ENCODE peak calls at places on chromosomes 7 and 10, in eight cellular contexts. A is cardiac fibroblast; R is NCI-H1417; P is kidney tubule cell; G is NCI-H1092; Y is stimulated activated CD8-positive, alpha-beta memory T cell treated with anti-CD3 and anti-CD28 coated beads, Interleukin-2, amount 100 ng/mL, for 48 hours; T is NCI-H1105; H is GM13976. I is an unnamed sample.

GRCh38 chr7:38373155-38373554 is 99.7 kb upstream of the TARP start:
- DNase-seq in A (peak; percentile 15), P (no peak), Y (no peak), G (no peak), T (no peak), H (no peak), R (no peak), I (no peak)

GRCh38 chr7:81167934-81168333 is 249.1 kb upstream of the SEMA3C start:
- DNase-seq in T (no peak), A (no peak), P (no peak), Y (no peak), H (no peak), R (no peak), G (no peak), I (no peak)

GRCh38 chr10:23051278-23051677 is 44.1 kb upstream of the MSRB2 start:
- DNase-seq in R (no peak), H (no peak), A (no peak), Y (no peak), G (no peak), P (no peak), T (no peak), I (no peak)

GRCh38 chr7:45290880-45291279 is 133.3 kb downstream of the RAMP3 start:
- DNase-seq in T (no peak), A (no peak), Y (no peak), P (no peak), H (no peak), R (no peak), G (no peak), I (no peak)

GRCh38 chr7:77644774-77645173 is 51.5 kb upstream of the RSBN1L start:
- DNase-seq in A (no peak), R (no peak), H (no peak), G (no peak), T (no peak), Y (no peak), P (no peak), I (no peak)

GRCh38 chr10:116753759-116754158 is 11.4 kb upstream of the HSPA12A start:
- DNase-seq in P (peak; percentile 96), Y (no peak), R (peak; percentile 61), H (no peak), A (peak; percentile 78), T (peak; percentile 76), G (peak; percentile 7), I (no peak)

GRCh38 chr7:130151591-130152269 is 53.5 kb downstream of the TMEM209 start:
- DNase-seq in P (no peak), A (peak; percentile 34), H (no peak), G (no peak), R (no peak), T (no peak), Y (no peak), I (no peak)

GRCh38 chr7:44279286-44279685 is 46.1 kb downstream of the CAMK2B start:
- DNase-seq in R (peak; percentile 64), G (no peak), Y (no peak), T (no peak), A (no peak), P (no peak), H (no peak), I (no peak)

GRCh38 chr10:127308031-127308430 is 111.6 kb upstream of the INSYN2A start:
- DNase-seq in P (no peak), A (no peak), T (no peak), Y (no peak), G (no peak), R (no peak), H (no peak), I (no peak)

GRCh38 chr7:155427411-155428038 is 30.4 kb upstream of the EN2 start:
- DNase-seq in Y (no peak), R (no peak), P (no peak), A (no peak), H (no peak), T (no peak), G (no peak), I (no peak)

GRCh38 chr10:71213127-71213616 is 802 bp downstream of the UNC5B start:
- DNase-seq in G (peak; percentile 29), T (peak; percentile 44), Y (no peak), P (peak; percentile 82), R (peak; percentile 76), A (peak; percentile 85), H (peak; percentile 41), I (peak; percentile 43)

GRCh38 chr10:23540401-23540800 is 101.5 kb downstream of the OTUD1 start:
- DNase-seq in P (no peak), A (no peak), G (no peak), R (no peak), T (no peak), Y (no peak), H (no peak), I (no peak)

GRCh38 chr10:52568309-52568708 is 204.3 kb downstream of the MBL2 start:
- DNase-seq in A (no peak), R (no peak), Y (no peak), T (no peak), G (no peak), H (no peak), P (no peak), I (no peak)

GRCh38 chr7:102424129-102424551 is 9.2 kb upstream of the ORAI2 start:
- DNase-seq in T (no peak), P (no peak), G (no peak), Y (no peak), R (no peak), H (no peak), A (no peak), I (no peak)

GRCh38 chr10:20852303-20852702 is 44.8 kb downstream of the NEBL start:
- DNase-seq in G (no peak), R (no peak), Y (no peak), H (no peak), A (no peak), P (no peak), T (no peak), I (no peak)

GRCh38 chr10:35027567-35027966 is 62.6 kb downstream of the CUL2 start:
- DNase-seq in A (peak; percentile 59), R (peak; percentile 9), G (no peak), Y (no peak), H (no peak), T (no peak), P (peak; percentile 18), I (no peak)

GRCh38 chr7:16718111-16718656 is 35.4 kb upstream of the TSPAN13 start:
- DNase-seq in T (no peak), Y (no peak), P (no peak), G (no peak), A (no peak), R (peak; percentile 33), H (no peak), I (no peak)

GRCh38 chr10:63115732-63116383 is 17.3 kb upstream of the NRBF2 start:
- DNase-seq in H (no peak), A (peak; percentile 98), P (peak; percentile 63), T (no peak), G (no peak), R (no peak), Y (no peak), I (peak; percentile 24)

GRCh38 chr7:28641752-28642546 is 229.6 kb downstream of the CREB5 start:
- DNase-seq in P (no peak), H (no peak), R (no peak), T (no peak), A (no peak), G (no peak), Y (no peak), I (no peak)

GRCh38 chr7:16661924-16662323 is 15.9 kb downstream of the BZW2 start:
- DNase-seq in A (no peak), G (no peak), H (no peak), T (no peak), Y (no peak), P (no peak), R (no peak), I (no peak)

GRCh38 chr7:112001089-112001826 is 204.9 kb downstream of the DOCK4 start:
- DNase-seq in Y (no peak), T (no peak), A (peak; percentile 89), H (no peak), G (no peak), P (peak; percentile 89), R (no peak), I (no peak)

GRCh38 chr7:46630031-46630430 is 709.0 kb upstream of the IGFBP3 start:
- DNase-seq in T (no peak), P (peak; percentile 9), H (no peak), G (peak; percentile 10), R (no peak), Y (no peak), A (peak; percentile 8), I (no peak)

GRCh38 chr10:64574371-64574770 is 1053.2 kb downstream of the REEP3 start:
- DNase-seq in Y (no peak), R (peak; percentile 68), G (no peak), P (peak; percentile 6), H (no peak), T (peak; percentile 44), A (no peak), I (no peak)

GRCh38 chr10:49605177-49605938 is 4.8 kb upstream of the SLC18A3 start:
- DNase-seq in H (no peak), A (no peak), Y (no peak), T (peak; percentile 75), G (peak; percentile 43), P (no peak), R (no peak), I (no peak)

GRCh38 chr10:33666686-33667480 is 332.4 kb upstream of the NRP1 start:
- DNase-seq in R (no peak), A (no peak), G (no peak), H (no peak), P (peak; percentile 7), T (no peak), Y (no peak), I (no peak)

GRCh38 chr10:91694170-91694794 is 61.4 kb upstream of the PPP1R3C start:
- DNase-seq in Y (no peak), T (no peak), G (no peak), P (peak; percentile 71), R (peak; percentile 29), A (peak; percentile 53), H (peak; percentile 58), I (no peak)

GRCh38 chr7:47465191-47465590 is 116.7 kb downstream of the TNS3 start:
- DNase-seq in H (no peak), A (peak; percentile 48), G (no peak), Y (no peak), T (no peak), P (no peak), R (no peak), I (no peak)

GRCh38 chr7:2880882-2881281 is 36.8 kb upstream of the GNA12 start:
- DNase-seq in R (no peak), T (no peak), P (no peak), A (peak; percentile 38), G (no peak), H (no peak), Y (no peak), I (no peak)

GRCh38 chr7:114575098-114575497 is 160.5 kb downstream of the FOXP2 start:
- DNase-seq in R (no peak), H (no peak), G (no peak), P (no peak), T (no peak), Y (no peak), A (no peak), I (no peak)

GRCh38 chr10:49653530-49653929 is 25.9 kb upstream of the C10orf53 start:
- DNase-seq in G (no peak), P (no peak), T (no peak), A (no peak), H (no peak), Y (no peak), R (no peak), I (no peak)